ENCODE peak calls at places on chromosomes 6 and 20, in six cellular contexts. N is substantia nigra, X is RWPE1, A is right lobe of liver, L is hippocampal formation, K is progenitor cell of endocrine pancreas. J is an unnamed sample.

GRCh38 chr20:35166242-35166830 is 5.5 kb upstream of the PROCR start:
- DNase-seq in L (no peak), X (no peak), A (peak; percentile 78), N (no peak), K (no peak), J (no peak)

GRCh38 chr6:134235937-134236751 is 81.8 kb downstream of the SGK1 start:
- DNase-seq in A (no peak), N (no peak), X (peak; percentile 53), L (no peak), K (no peak), J (no peak)

GRCh38 chr6:48542191-48542590 is 431.2 kb upstream of the PTCHD4 start:
- DNase-seq in A (no peak), K (no peak), X (no peak), N (no peak), L (no peak), J (no peak)

GRCh38 chr6:2244261-2245102 is 923 bp downstream of the GMDS start:
- DNase-seq in K (peak; percentile 32), A (no peak), L (no peak), N (no peak), X (peak; percentile 15), J (no peak)

GRCh38 chr20:44324343-44324742 is 12.5 kb upstream of the R3HDML start:
- DNase-seq in L (no peak), K (no peak), X (no peak), A (no peak), N (no peak), J (no peak)

GRCh38 chr6:160312900-160313299 is 35.3 kb upstream of the SLC22A3 start:
- DNase-seq in L (no peak), K (no peak), N (no peak), A (no peak), X (no peak), J (no peak)

GRCh38 chr20:21208999-21209398 is 83.1 kb downstream of the KIZ start:
- DNase-seq in K (no peak), A (no peak), N (no peak), X (no peak), L (no peak), J (no peak)

GRCh38 chr6:113630365-113630737 is 226.8 kb upstream of the MARCKS start:
- DNase-seq in X (no peak), N (no peak), L (no peak), K (no peak), A (no peak), J (no peak)

GRCh38 chr6:47631248-47632196 is 66.9 kb upstream of the ADGRF4 start:
- DNase-seq in N (no peak), X (peak; percentile 44), L (no peak), K (no peak), A (no peak), J (peak; percentile 23)

GRCh38 chr20:58374906-58375760 is 13.9 kb upstream of the VAPB start:
- DNase-seq in K (no peak), A (no peak), L (no peak), N (no peak), X (no peak), J (no peak)

GRCh38 chr6:81734500-81735140 is 17.9 kb downstream of the TENT5A start:
- DNase-seq in L (no peak), K (no peak), A (no peak), N (no peak), X (no peak), J (no peak)

GRCh38 chr6:31821301-31822037 is 6.1 kb upstream of the HSPA1B start:
- DNase-seq in N (peak; percentile 58), A (peak; percentile 76), K (peak; percentile 33), L (peak; percentile 74), X (peak; percentile 30), J (no peak)

GRCh38 chr6:82017316-82017715 is 230.2 kb downstream of the IBTK start:
- DNase-seq in A (no peak), X (peak; percentile 80), K (no peak), N (no peak), L (no peak), J (no peak)

GRCh38 chr6:151067684-151068596 is 171.8 kb upstream of the AKAP12 start:
- DNase-seq in K (no peak), N (peak; percentile 5), L (no peak), A (peak; percentile 94), X (peak; percentile 68), J (peak; percentile 47)

GRCh38 chr6:35191899-35192298 is 21.9 kb upstream of the SCUBE3 start:
- DNase-seq in K (no peak), A (no peak), L (no peak), N (no peak), X (no peak), J (no peak)

GRCh38 chr6:69584913-69585729 is 211.7 kb downstream of the LMBRD1 start:
- DNase-seq in K (no peak), N (no peak), L (no peak), X (no peak), A (no peak), J (no peak)

GRCh38 chr20:57260959-57261357 is 5.5 kb downstream of the BMP7 start:
- DNase-seq in K (no peak), L (no peak), X (no peak), N (no peak), A (no peak), J (no peak)

GRCh38 chr6:155377061-155377460 is 62.8 kb upstream of the TFB1M start:
- DNase-seq in X (peak; percentile 31), L (no peak), N (no peak), A (no peak), K (no peak), J (no peak)

GRCh38 chr6:56490994-56491393 is 151.7 kb downstream of the DST start:
- DNase-seq in X (peak; percentile 20), A (no peak), L (no peak), N (no peak), K (no peak), J (no peak)

GRCh38 chr20:11780765-11781369 is 136.8 kb upstream of the BTBD3 start:
- DNase-seq in L (no peak), A (no peak), K (no peak), N (no peak), X (no peak), J (no peak)

GRCh38 chr6:164035912-164036485 is 621.5 kb downstream of the QKI start:
- DNase-seq in X (peak; percentile 26), L (no peak), K (no peak), N (no peak), A (no peak), J (no peak)

J was measured in globus pallidus.